ENCODE peak calls at places on chromosome 2, in seven cellular contexts. E is transverse colon; F is AG09309; I is CD8-positive, alpha-beta memory T cell; L is GM23248; N is tibial artery; Y is fibroblast of mammary gland. T is an unnamed sample.

GRCh38 chr2:215973954-215974699 is 39.2 kb downstream of the MREG start:
- DNase-seq in E (peak; percentile 36), F (peak; percentile 41), I (no peak), L (peak; percentile 76), N (no peak), Y (peak; percentile 59), T (no peak)

GRCh38 chr2:212520340-212520739 is 18.3 kb downstream of the ERBB4 start:
- DNase-seq in E (no peak), F (no peak), I (no peak), L (peak; percentile 26), N (no peak), Y (peak; percentile 19), T (no peak)

GRCh38 chr2:45570671-45571334 is 40.3 kb downstream of the SRBD1 start:
- DNase-seq in E (no peak), F (no peak), I (no peak), L (peak; percentile 46), N (no peak), Y (peak; percentile 58), T (no peak)

GRCh38 chr2:62604336-62604735 is 98.3 kb upstream of the TMEM17 start:
- DNase-seq in E (no peak), F (no peak), I (no peak), L (peak; percentile 20), N (no peak), Y (peak; percentile 27), T (no peak)

GRCh38 chr2:26400723-26401122 is 997 bp upstream of the DRC1 start:
- DNase-seq in E (no peak), F (no peak), I (no peak), L (peak; percentile 5), N (no peak), Y (no peak), T (no peak)

GRCh38 chr2:222399038-222399783 is 25.1 kb upstream of the SGPP2 start:
- DNase-seq in E (no peak), F (no peak), I (no peak), L (no peak), N (no peak), Y (no peak), T (no peak)

GRCh38 chr2:239311132-239312040 is 89.4 kb downstream of the HDAC4 start:
- DNase-seq in E (peak; percentile 35), F (no peak), I (no peak), L (peak; percentile 81), N (peak; percentile 61), Y (peak; percentile 36), T (no peak)

GRCh38 chr2:3557588-3558204 is 437 bp downstream of the RNASEH1 start:
- DNase-seq in E (no peak), F (no peak), I (peak; percentile 8), L (no peak), N (no peak), Y (no peak), T (no peak)

GRCh38 chr2:183123959-183124221 is 353 bp upstream of the NUP35 start:
- DNase-seq in E (no peak), F (no peak), I (no peak), L (no peak), N (no peak), Y (no peak), T (peak; percentile 0)

GRCh38 chr2:109279243-109279860 is 150.3 kb downstream of the SH3RF3 start:
- DNase-seq in E (no peak), F (no peak), I (no peak), L (no peak), N (no peak), Y (peak; percentile 26), T (no peak)

GRCh38 chr2:240615830-240616547 is 9.3 kb upstream of the GPR35 start:
- DNase-seq in E (peak; percentile 5), F (no peak), I (no peak), L (no peak), N (no peak), Y (no peak), T (no peak)

GRCh38 chr2:96808176-96808837 is 7.8 kb upstream of the CNNM3 start:
- DNase-seq in E (no peak), F (no peak), I (no peak), L (no peak), N (no peak), Y (no peak), T (no peak)

GRCh38 chr2:217551229-217551909 is 451.4 kb downstream of the TNS1 start:
- DNase-seq in E (no peak), F (no peak), I (no peak), L (peak; percentile 67), N (no peak), Y (no peak), T (peak; percentile 39)

GRCh38 chr2:16203069-16203468 is 262.7 kb downstream of the MYCN start:
- DNase-seq in E (peak; percentile 81), F (no peak), I (no peak), L (no peak), N (no peak), Y (no peak), T (no peak)

GRCh38 chr2:160104115-160104514 is 41.7 kb upstream of the PLA2R1 start:
- DNase-seq in E (no peak), F (no peak), I (no peak), L (no peak), N (no peak), Y (no peak), T (no peak)

GRCh38 chr2:165837122-165837521 is 43.1 kb upstream of the GALNT3 start:
- DNase-seq in E (no peak), F (peak; percentile 13), I (no peak), L (peak; percentile 77), N (no peak), Y (peak; percentile 66), T (no peak)

GRCh38 chr2:201342923-201343322 is 14.2 kb downstream of the FLACC1 start:
- DNase-seq in E (no peak), F (no peak), I (no peak), L (no peak), N (no peak), Y (no peak), T (no peak)

GRCh38 chr2:160050147-160050546 is 12.3 kb downstream of the PLA2R1 start:
- DNase-seq in E (no peak), F (no peak), I (no peak), L (no peak), N (no peak), Y (no peak), T (no peak)

GRCh38 chr2:122070241-122070731 is 314.8 kb downstream of the TSN start:
- DNase-seq in E (no peak), F (no peak), I (no peak), L (peak; percentile 50), N (no peak), Y (no peak), T (no peak)

GRCh38 chr2:127371037-127371436 is 16.7 kb downstream of the MAP3K2 start:
- DNase-seq in E (no peak), F (no peak), I (no peak), L (no peak), N (peak; percentile 90), Y (peak; percentile 83), T (no peak)

GRCh38 chr2:131557558-131558321 is 30.1 kb downstream of the CCDC74A start:
- DNase-seq in E (no peak), F (no peak), I (no peak), L (no peak), N (no peak), Y (no peak), T (no peak)

GRCh38 chr2:74457549-74458131 is 598 bp upstream of the WBP1 start:
- DNase-seq in E (peak; percentile 86), F (no peak), I (peak; percentile 83), L (peak; percentile 77), N (peak; percentile 80), Y (no peak), T (no peak)

GRCh38 chr2:216188268-216188850 is 79.2 kb downstream of the XRCC5 start:
- DNase-seq in E (no peak), F (no peak), I (no peak), L (peak; percentile 9), N (no peak), Y (no peak), T (no peak)

GRCh38 chr2:133498615-133499585 is 69.4 kb downstream of the NCKAP5 start:
- DNase-seq in E (peak; percentile 21), F (peak; percentile 13), I (no peak), L (no peak), N (no peak), Y (no peak), T (no peak)

GRCh38 chr2:219706823-219707281 is 79.4 kb downstream of the SLC4A3 start:
- DNase-seq in E (no peak), F (no peak), I (no peak), L (peak; percentile 31), N (no peak), Y (peak; percentile 84), T (no peak)

GRCh38 chr2:191626497-191627151 is 51.3 kb upstream of the NABP1 start:
- DNase-seq in E (no peak), F (peak; percentile 55), I (no peak), L (peak; percentile 85), N (no peak), Y (peak; percentile 77), T (no peak)

GRCh38 chr2:98809878-98810587 is 79.1 kb upstream of the MGAT4A start:
- DNase-seq in E (no peak), F (no peak), I (no peak), L (no peak), N (no peak), Y (no peak), T (no peak)

GRCh38 chr2:214529514-214529913 is 118.7 kb downstream of the VWC2L start:
- DNase-seq in E (no peak), F (no peak), I (no peak), L (no peak), N (no peak), Y (no peak), T (no peak)
- H3K4me3 ChIP-seq in E (no peak overlapping the region), F (no peak overlapping the region), I (no peak overlapping the region), L (no peak overlapping the region), N (no peak overlapping the region), Y (no peak overlapping the region), T (no peak overlapping the region)

DNA sequence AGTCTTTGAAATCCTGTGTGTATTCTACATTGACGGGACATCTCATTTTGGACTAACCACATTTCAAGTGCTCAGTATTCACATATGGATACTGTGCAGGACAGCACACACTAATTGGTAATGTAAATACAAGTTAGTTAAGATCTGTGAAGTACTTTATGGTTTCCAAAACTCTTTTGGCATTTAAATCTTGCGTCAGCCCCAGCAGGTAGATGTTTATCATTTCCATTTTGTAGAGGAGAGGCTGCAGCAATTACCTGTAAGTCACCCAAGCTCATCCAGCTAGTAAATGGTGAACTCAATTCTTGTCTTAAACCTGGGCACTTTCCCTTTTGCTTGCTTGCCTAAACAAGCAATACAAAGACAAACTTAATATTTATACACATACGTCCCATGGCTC is 1.6 kb upstream of the NAGK start:
- DNase-seq in E (no peak), F (no peak), I (no peak), L (no peak), N (no peak), Y (no peak), T (no peak)
- H3K4me3 ChIP-seq in E (no peak overlapping the region), F (no peak overlapping the region), I (no peak overlapping the region), L (peak overlapping the region; percentile 86), N (no peak overlapping the region), Y (no peak overlapping the region), T (no peak overlapping the region)

DNA sequence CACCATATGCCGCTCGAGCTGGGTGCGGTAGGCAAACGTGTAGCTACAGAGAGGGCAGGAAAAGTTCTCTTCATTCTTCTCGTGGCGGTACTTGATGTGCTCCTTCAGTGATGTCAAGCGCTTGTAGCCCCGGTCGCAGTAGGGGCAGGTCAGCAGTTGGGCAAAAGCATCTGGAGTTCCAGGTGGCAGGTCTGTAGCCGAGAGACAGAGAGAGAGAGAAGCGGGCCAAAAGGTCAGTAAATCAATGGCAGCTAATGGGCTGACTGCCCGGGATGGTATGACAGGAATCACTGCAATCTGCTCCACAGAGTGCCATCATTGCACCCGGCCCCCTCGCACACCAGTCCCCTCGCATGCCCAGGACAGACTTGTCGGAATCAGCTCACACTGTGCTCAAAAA is 116.0 kb downstream of the ZEB2 start:
- DNase-seq in E (no peak), F (no peak), I (no peak), L (no peak), N (no peak), Y (no peak), T (no peak)
- H3K4me3 ChIP-seq in E (no peak overlapping the region), F (no peak overlapping the region), I (no peak overlapping the region), L (no peak overlapping the region), N (no peak overlapping the region), Y (no peak overlapping the region), T (no peak overlapping the region)

GRCh38 chr2:177164131-177164530 is 48.5 kb upstream of the HNRNPA3 start:
- DNase-seq in E (no peak), F (no peak), I (no peak), L (no peak), N (no peak), Y (peak; percentile 7), T (no peak)
- H3K4me3 ChIP-seq in E (no peak overlapping the region), F (peak overlapping the region; percentile 25), I (no peak overlapping the region), L (peak overlapping the region; percentile 73), N (peak overlapping the region; percentile 50), Y (peak overlapping the region; percentile 22), T (no peak overlapping the region)